ENCODE peak calls at places on chromosomes 2 and 18, in nine cellular contexts. H, Z, K, P, T, G, U, A and X are unnamed samples.

GRCh38 chr18:50926521-50926920 is 41.3 kb upstream of the ELAC1 start:
- DNase-seq in H (no peak), Z (no peak), K (no peak), P (no peak), T (no peak), G (no peak), U (no peak), A (no peak), X (no peak)

GRCh38 chr2:62968668-62969067 is 82.0 kb upstream of the OTX1 start:
- DNase-seq in H (no peak), Z (no peak), K (no peak), P (no peak), T (no peak), G (no peak), U (no peak), A (no peak), X (no peak)

GRCh38 chr2:113309655-113310387 is 31.1 kb upstream of the PAX8 start:
- DNase-seq in H (no peak), Z (no peak), K (no peak), P (no peak), T (no peak), G (no peak), U (no peak), A (no peak), X (no peak)

GRCh38 chr2:18750662-18751554 is 161.5 kb upstream of the NT5C1B start:
- DNase-seq in H (no peak), Z (no peak), K (no peak), P (no peak), T (no peak), G (peak), U (no peak), A (no peak), X (peak)

GRCh38 chr2:141931797-141932196 is 199.0 kb downstream of the LRP1B start:
- DNase-seq in H (no peak), Z (no peak), K (no peak), P (no peak), T (no peak), G (no peak), U (no peak), A (no peak), X (no peak)

GRCh38 chr18:79300382-79300781 is 95.3 kb upstream of the NFATC1 start:
- DNase-seq in H (no peak), Z (no peak), K (no peak), P (no peak), T (no peak), G (no peak), U (no peak), A (no peak), X (no peak)

GRCh38 chr2:201132518-201132917 is 16.6 kb downstream of the CFLAR start:
- DNase-seq in H (no peak), Z (no peak), K (no peak), P (no peak), T (peak), G (no peak), U (no peak), A (no peak), X (no peak)

GRCh38 chr18:58862851-58863538 is 1.7 kb upstream of the ZNF532 start:
- DNase-seq in H (no peak), Z (no peak), K (peak), P (peak), T (peak), G (peak), U (peak), A (peak), X (peak)

GRCh38 chr18:318791-319291 is 51.0 kb upstream of the THOC1 start:
- DNase-seq in H (no peak), Z (no peak), K (no peak), P (no peak), T (no peak), G (no peak), U (no peak), A (no peak), X (no peak)

GRCh38 chr2:158931577-158931976 is 36.9 kb upstream of the TANC1 start:
- DNase-seq in H (no peak), Z (no peak), K (no peak), P (no peak), T (no peak), G (peak), U (no peak), A (no peak), X (peak)